ENCODE peak calls at places on chromosomes 7 and 10, in nine cellular contexts. R is Peyer's patch, N is brain microvascular endothelial cell, K is activated gamma-delta T cell treated with Interleukin-2 at 50 U/mL for 16 hours, Z is AG09319, J is T-helper 1 cell, E is head of caudate nucleus, B is HT-29, U is NCI-H774. V is an unnamed sample.

GRCh38 chr7:111841596-111842209 is 279.4 kb upstream of the IMMP2L start:
- DNase-seq in J (no peak), R (no peak), N (no peak), Z (no peak), E (no peak), B (peak; percentile 6), U (no peak), K (no peak), V (no peak)

GRCh38 chr7:80942261-80943041 is 23.6 kb upstream of the SEMA3C start:
- DNase-seq in E (no peak), R (no peak), Z (peak; percentile 86), N (peak; percentile 97), J (no peak), K (no peak), U (no peak), B (peak; percentile 98), V (no peak)

GRCh38 chr10:124894569-124895215 is 47.2 kb upstream of the ZRANB1 start:
- DNase-seq in U (no peak), J (no peak), E (no peak), R (peak; percentile 23), B (no peak), N (no peak), Z (no peak), K (no peak), V (no peak)

GRCh38 chr7:140060788-140061606 is 1.8 kb downstream of the PARP12 start:
- DNase-seq in Z (no peak), B (peak; percentile 10), U (peak; percentile 24), K (no peak), J (no peak), N (peak; percentile 53), R (peak; percentile 62), E (no peak), V (no peak)

GRCh38 chr7:137874390-137874789 is 27.6 kb upstream of the DGKI start:
- DNase-seq in U (no peak), R (no peak), E (no peak), N (peak; percentile 84), J (no peak), Z (peak; percentile 89), B (no peak), K (no peak), V (no peak)

GRCh38 chr7:147245274-147245673 is 1128.7 kb downstream of the CNTNAP2 start:
- DNase-seq in E (peak; percentile 65), U (no peak), Z (no peak), R (peak; percentile 46), N (peak; percentile 53), K (no peak), J (no peak), B (peak; percentile 83), V (peak; percentile 38)

GRCh38 chr10:7606977-7607404 is 59.8 kb downstream of the ITIH5 start:
- DNase-seq in K (no peak), U (no peak), R (no peak), N (no peak), Z (no peak), B (no peak), J (no peak), E (no peak), V (no peak)

GRCh38 chr7:118755067-118755625 is 530.6 kb downstream of the ANKRD7 start:
- DNase-seq in N (no peak), U (no peak), R (no peak), K (no peak), J (no peak), E (no peak), Z (no peak), B (no peak), V (no peak)

GRCh38 chr7:155998328-155998691 is 186.0 kb upstream of the SHH start:
- DNase-seq in R (peak; percentile 22), E (no peak), B (peak; percentile 24), Z (no peak), K (no peak), J (no peak), U (no peak), N (no peak), V (no peak)

GRCh38 chr7:74479961-74480829 is 26.5 kb downstream of the GTF2IRD1 start:
- DNase-seq in N (peak; percentile 87), U (no peak), E (peak; percentile 84), B (peak; percentile 88), R (peak; percentile 76), Z (peak; percentile 85), J (no peak), K (no peak), V (peak; percentile 57)

GRCh38 chr7:12402365-12402725 is 1.3 kb downstream of the VWDE start:
- DNase-seq in E (no peak), Z (no peak), N (no peak), K (no peak), U (no peak), J (no peak), R (no peak), B (no peak), V (no peak)

GRCh38 chr7:127632276-127632910 is 14.5 kb upstream of the PAX4 start:
- DNase-seq in K (no peak), U (no peak), N (peak; percentile 29), J (no peak), R (no peak), Z (peak; percentile 70), B (no peak), E (no peak), V (no peak)

GRCh38 chr10:103507235-103508191 is 14.0 kb downstream of the NEURL1 start:
- DNase-seq in N (no peak), J (no peak), R (peak; percentile 48), E (no peak), U (peak; percentile 36), B (no peak), Z (no peak), K (no peak), V (peak; percentile 25)

GRCh38 chr10:113027574-113028392 is 77.7 kb downstream of the TCF7L2 start:
- DNase-seq in E (peak; percentile 41), R (no peak), N (no peak), Z (peak; percentile 16), K (no peak), U (no peak), J (no peak), B (peak; percentile 30), V (no peak)

GRCh38 chr10:98337484-98337883 is 69.5 kb upstream of the LOXL4 start:
- DNase-seq in K (no peak), U (no peak), R (no peak), B (no peak), J (no peak), E (no peak), N (no peak), Z (no peak), V (no peak)

GRCh38 chr7:72308986-72309385 is 103.2 kb downstream of the CALN1 start:
- DNase-seq in N (no peak), R (no peak), Z (no peak), U (no peak), B (no peak), K (no peak), J (no peak), E (no peak), V (no peak)

GRCh38 chr7:24580283-24580946 is 7.2 kb downstream of the PALS2 start:
- DNase-seq in B (peak; percentile 55), E (no peak), Z (no peak), R (no peak), N (no peak), J (no peak), U (no peak), K (no peak), V (no peak)

GRCh38 chr7:78450754-78451153 is 652.2 kb downstream of the PHTF2 start:
- DNase-seq in J (no peak), K (no peak), B (no peak), Z (no peak), E (no peak), U (no peak), R (no peak), N (no peak), V (no peak)

GRCh38 chr10:86753638-86754434 is 2.6 kb upstream of the BMPR1A start:
- DNase-seq in N (no peak), J (no peak), K (no peak), R (no peak), E (no peak), U (no peak), B (no peak), Z (no peak), V (no peak)

GRCh38 chr10:114520453-114520852 is 116.2 kb upstream of the AFAP1L2 start:
- DNase-seq in R (no peak), N (peak; percentile 80), Z (peak; percentile 52), B (peak; percentile 54), E (no peak), U (peak; percentile 15), J (no peak), K (no peak), V (no peak)

GRCh38 chr10:34585422-34586115 is 229.5 kb downstream of the PARD3 start:
- DNase-seq in K (no peak), U (no peak), B (no peak), Z (no peak), N (no peak), J (no peak), E (no peak), R (no peak), V (no peak)

GRCh38 chr7:107208046-107208458 is 39.2 kb downstream of the HBP1 start:
- DNase-seq in B (no peak), J (no peak), N (peak; percentile 6), R (no peak), E (no peak), K (no peak), Z (no peak), U (no peak), V (no peak)

GRCh38 chr10:61903184-61903990 is 1.9 kb downstream of the ARID5B start:
- DNase-seq in U (peak; percentile 52), E (peak; percentile 60), Z (no peak), B (peak; percentile 74), R (peak; percentile 89), J (peak; percentile 34), N (no peak), K (peak; percentile 51), V (peak; percentile 72)

GRCh38 chr7:7795203-7795602 is 76.8 kb upstream of the RPA3 start:
- DNase-seq in Z (no peak), U (no peak), R (no peak), B (no peak), J (no peak), K (no peak), N (no peak), E (no peak), V (no peak)

GRCh38 chr10:90306187-90306586 is 551.7 kb downstream of the HTR7 start:
- DNase-seq in N (peak; percentile 98), R (no peak), Z (no peak), J (no peak), U (peak; percentile 15), B (peak; percentile 69), E (no peak), K (no peak), V (no peak)

GRCh38 chr10:86179961-86180360 is 186.6 kb downstream of the GRID1 start:
- DNase-seq in N (no peak), K (no peak), J (no peak), R (peak; percentile 31), Z (no peak), E (no peak), U (no peak), B (no peak), V (no peak)

GRCh38 chr10:88474884-88475844 is 108.0 kb downstream of the RNLS start:
- DNase-seq in R (no peak), U (no peak), N (no peak), E (no peak), Z (no peak), K (no peak), B (no peak), J (no peak), V (no peak)

GRCh38 chr10:62687230-62687748 is 117.2 kb upstream of the ADO start:
- DNase-seq in E (no peak), U (no peak), N (peak; percentile 23), Z (no peak), B (no peak), R (no peak), K (no peak), J (no peak), V (no peak)

GRCh38 chr7:45943986-45944385 is 22.9 kb upstream of the IGFBP3 start:
- DNase-seq in N (no peak), K (no peak), R (no peak), Z (no peak), E (no peak), J (no peak), B (no peak), U (no peak), V (no peak)

GRCh38 chr10:62037166-62037831 is 135.8 kb downstream of the ARID5B start:
- DNase-seq in B (peak; percentile 57), N (peak; percentile 64), K (no peak), R (no peak), Z (no peak), J (no peak), E (no peak), U (peak; percentile 34), V (no peak)

GRCh38 chr7:80185571-80185970 is 50.9 kb downstream of the GNAI1 start:
- DNase-seq in K (no peak), U (no peak), E (no peak), R (no peak), J (no peak), B (no peak), Z (no peak), N (no peak), V (no peak)